ENCODE peak calls at places on chromosomes 2 and 18, in five cellular contexts. A is colonic mucosa, O is heart right ventricle, Y is IMR-90, D is SK-N-SH. H is an unnamed sample.

GRCh38 chr18:23134780-23135678 is at the start of gene CABLES1:
- DNase-seq in A (peak), O (peak), Y (peak), D (peak), H (peak)

GRCh38 chr2:25558262-25558661 is 115.1 kb downstream of the DTNB start:
- DNase-seq in A (no peak), O (no peak), Y (peak), D (no peak), H (peak)

GRCh38 chr2:73290049-73290839 is 3.1 kb downstream of the EGR4 start:
- DNase-seq in A (peak), O (no peak), Y (peak), D (peak), H (no peak)

GRCh38 chr2:18301421-18302139 is 258.9 kb downstream of the RDH14 start:
- DNase-seq in A (no peak), O (no peak), Y (no peak), D (no peak), H (no peak)

GRCh38 chr2:200860092-200860795 is 4.2 kb downstream of the CLK1 start:
- DNase-seq in A (no peak), O (no peak), Y (no peak), D (no peak), H (no peak)

GRCh38 chr2:106094101-106094860 is 99.8 kb downstream of the UXS1 start:
- DNase-seq in A (no peak), O (no peak), Y (no peak), D (no peak), H (no peak)

GRCh38 chr2:58918138-58918537 is 677.0 kb upstream of the FANCL start:
- DNase-seq in A (no peak), O (no peak), Y (peak), D (no peak), H (no peak)

GRCh38 chr2:69642709-69643601 is 584 bp downstream of the AAK1 start:
- DNase-seq in A (peak), O (peak), Y (peak), D (peak), H (peak)

GRCh38 chr18:37238271-37238670 is 327.3 kb downstream of the CELF4 start:
- DNase-seq in A (no peak), O (no peak), Y (no peak), D (no peak), H (no peak)

GRCh38 chr2:100786297-100786658 is 33.7 kb upstream of the NPAS2 start:
- DNase-seq in A (peak), O (peak), Y (peak), D (no peak), H (peak)

GRCh38 chr2:236919209-236919608 is 166.5 kb upstream of the COPS8 start:
- DNase-seq in A (no peak), O (no peak), Y (peak), D (no peak), H (peak)

GRCh38 chr2:3007135-3007534 is 370.5 kb downstream of the EIPR1 start:
- DNase-seq in A (no peak), O (no peak), Y (no peak), D (no peak), H (no peak)

GRCh38 chr2:3005859-3006258 is 371.8 kb downstream of the EIPR1 start:
- DNase-seq in A (no peak), O (no peak), Y (no peak), D (no peak), H (no peak)

GRCh38 chr2:3000968-3001367 is 376.6 kb downstream of the EIPR1 start:
- DNase-seq in A (no peak), O (no peak), Y (no peak), D (no peak), H (no peak)

DNA sequence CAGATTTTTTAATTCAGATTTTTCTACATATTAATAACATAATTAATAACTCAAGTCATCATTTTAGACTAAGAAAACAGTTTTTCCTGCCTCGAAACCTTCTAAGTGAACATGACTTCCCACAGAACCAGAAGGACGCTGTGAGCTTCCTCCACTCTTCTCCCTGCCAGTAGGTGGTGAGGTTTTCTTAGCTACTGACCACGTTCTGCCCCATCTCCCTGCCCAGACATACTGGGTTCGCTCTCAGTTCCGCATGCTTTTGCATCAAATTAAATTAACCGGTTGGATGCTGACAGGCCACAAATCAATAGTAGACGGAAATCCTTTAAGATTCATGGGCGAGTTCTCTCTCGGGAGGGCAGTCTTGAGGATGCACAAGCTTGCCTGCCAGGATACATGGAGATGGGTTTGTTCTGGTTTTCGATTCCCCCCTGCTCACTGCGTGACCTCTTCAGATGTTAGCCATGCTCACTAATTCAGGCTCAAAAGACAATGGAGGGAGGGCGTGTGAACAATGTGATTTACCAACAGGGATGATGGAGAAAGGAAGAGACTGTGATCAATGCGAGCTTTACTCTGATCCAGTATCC is 375.9 kb downstream of the EIPR1 start:
- DNase-seq in A (no peak), O (no peak), Y (no peak), D (no peak), H (no peak)
- TF ChIP-seq CTCF in A (no peak), O (peak), Y (no peak), D (no peak), H (no peak)

GRCh38 chr2:38533757-38534545 is 68.8 kb downstream of the HNRNPLL start:
- DNase-seq in A (no peak), O (no peak), Y (peak), D (no peak), H (no peak)
- H3K27ac ChIP-seq in A (no peak), O (no peak), Y (no peak), D (no peak), H (no peak)

GRCh38 chr2:127150996-127151395 is 44.0 kb upstream of the BIN1 start:
- DNase-seq in A (no peak), O (no peak), Y (no peak), D (no peak), H (no peak)

GRCh38 chr2:127154985-127155650 is 48.2 kb upstream of the BIN1 start:
- DNase-seq in A (no peak), O (no peak), Y (peak), D (no peak), H (no peak)

GRCh38 chr2:127154396-127154795 is 47.4 kb upstream of the BIN1 start:
- DNase-seq in A (no peak), O (no peak), Y (no peak), D (no peak), H (no peak)

GRCh38 chr2:127155901-127156300 is 48.9 kb upstream of the BIN1 start:
- DNase-seq in A (peak), O (no peak), Y (peak), D (no peak), H (no peak)

DNA sequence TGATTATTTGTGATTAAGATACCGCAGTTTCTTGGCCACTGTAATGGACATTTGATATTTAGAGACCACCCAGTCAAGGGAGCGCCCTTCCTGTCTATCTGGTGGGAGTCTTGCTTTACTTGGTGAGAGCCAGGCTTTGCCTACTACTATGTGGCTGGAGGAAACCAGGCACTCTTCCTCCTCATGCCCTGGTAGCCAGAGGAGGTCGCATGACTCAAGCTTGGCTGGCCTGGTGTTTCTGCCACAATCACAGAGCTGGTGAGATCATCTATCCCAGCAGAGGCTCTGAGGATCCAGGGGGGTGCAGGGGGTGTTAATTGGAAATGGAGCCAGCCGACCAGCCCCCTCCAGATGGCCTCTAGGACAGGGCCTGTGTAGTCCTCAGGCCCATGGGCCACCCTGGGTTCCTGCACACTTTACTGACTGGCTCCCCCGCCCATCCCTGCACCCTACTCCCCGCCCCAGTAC is 46.8 kb upstream of the BIN1 start:
- DNase-seq in A (no peak), O (no peak), Y (peak), D (no peak), H (peak)
- TF ChIP-seq CTCF in A (no peak), O (no peak), Y (no peak), D (no peak), H (no peak)

DNA sequence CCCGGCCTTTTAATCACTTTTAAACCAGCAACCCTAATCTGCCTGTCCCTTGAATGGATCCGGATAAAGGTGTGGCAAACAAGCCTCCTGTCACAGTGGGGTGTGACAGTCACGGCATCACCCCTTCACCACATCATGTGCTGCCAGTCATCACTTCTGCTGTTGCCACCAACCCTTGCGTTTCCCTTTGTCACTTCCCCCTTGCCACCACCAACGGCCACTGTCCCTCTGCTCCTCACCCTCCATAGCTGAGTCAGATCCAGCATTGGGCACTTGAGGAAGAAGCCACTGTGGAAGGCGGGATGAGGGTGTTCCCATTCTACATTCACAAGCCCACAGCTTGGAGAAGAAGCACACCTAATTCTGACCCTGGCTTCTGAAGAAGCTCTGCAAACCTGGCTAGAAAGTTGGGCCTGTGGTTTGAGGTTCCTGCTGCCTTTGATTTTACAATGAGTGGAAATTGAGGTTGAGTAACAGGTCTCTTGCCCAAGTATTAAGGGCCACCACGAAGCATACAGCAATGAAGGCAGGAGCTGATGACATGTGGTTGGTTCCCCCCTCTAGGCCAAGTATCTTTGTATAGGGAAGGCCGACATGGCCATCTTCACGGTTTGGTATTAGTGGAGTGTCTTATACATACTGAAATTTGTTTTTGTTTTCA is 22.9 kb upstream of the DARS1 start:
- DNase-seq in A (peak), O (peak), Y (no peak), D (no peak), H (no peak)
- H3K27ac ChIP-seq in A (no peak), O (no peak), Y (no peak), D (no peak), H (no peak)

H was measured in RWPE1.